ENCODE peak calls at places on chromosomes 6 and 20, in nine cellular contexts. W is RWPE1; Z is naive thymus-derived CD4-positive, alpha-beta T cell; C is amygdala; O is NT2/D1; P is adrenal gland; U is left lobe of liver; J is HS-27A; L is Right ventricle myocardium superior. R is an unnamed sample.

GRCh38 chr6:38656896-38657295 is 17.2 kb upstream of the BTBD9 start:
- DNase-seq in W (no peak), Z (no peak), C (no peak), O (no peak), P (no peak), U (no peak), J (no peak), L (no peak), R (no peak)

GRCh38 chr6:35543459-35544193 is 30.9 kb upstream of the TULP1 start:
- DNase-seq in W (no peak), Z (no peak), C (no peak), O (peak; percentile 35), P (no peak), U (no peak), J (no peak), L (no peak), R (no peak)

GRCh38 chr6:57262491-57262890 is 40.4 kb upstream of the RAB23 start:
- DNase-seq in W (no peak), Z (no peak), C (no peak), O (no peak), P (peak; percentile 13), U (peak; percentile 46), J (no peak), L (peak; percentile 84), R (no peak)

GRCh38 chr6:13866291-13866690 is 51.9 kb upstream of the MCUR1 start:
- DNase-seq in W (no peak), Z (no peak), C (no peak), O (no peak), P (no peak), U (no peak), J (no peak), L (no peak), R (no peak)

GRCh38 chr6:90462102-90462501 is 124.8 kb downstream of the MAP3K7 start:
- DNase-seq in W (no peak), Z (no peak), C (no peak), O (no peak), P (no peak), U (no peak), J (no peak), L (no peak), R (no peak)

GRCh38 chr6:155782320-155782730 is 326.7 kb upstream of the NOX3 start:
- DNase-seq in W (peak; percentile 24), Z (no peak), C (no peak), O (no peak), P (peak; percentile 20), U (no peak), J (peak; percentile 96), L (no peak), R (peak; percentile 96)

GRCh38 chr6:45661667-45662066 is 283.9 kb upstream of the SUPT3H start:
- DNase-seq in W (no peak), Z (no peak), C (no peak), O (no peak), P (no peak), U (no peak), J (no peak), L (no peak), R (peak; percentile 93)

GRCh38 chr20:22833851-22834250 is 201.3 kb upstream of the SSTR4 start:
- DNase-seq in W (no peak), Z (no peak), C (no peak), O (no peak), P (no peak), U (no peak), J (no peak), L (no peak), R (no peak)

GRCh38 chr6:43335469-43335868 is 26.8 kb upstream of the CRIP3 start:
- DNase-seq in W (no peak), Z (no peak), C (no peak), O (no peak), P (no peak), U (no peak), J (no peak), L (no peak), R (no peak)

GRCh38 chr6:31572041-31572911 is at the start of gene LTA:
- DNase-seq in W (no peak), Z (peak; percentile 77), C (no peak), O (no peak), P (no peak), U (no peak), J (no peak), L (no peak), R (no peak)

GRCh38 chr6:4059115-4059777 is 19.7 kb downstream of the FAM217A start:
- DNase-seq in W (peak; percentile 94), Z (peak; percentile 17), C (no peak), O (no peak), P (no peak), U (no peak), J (peak; percentile 24), L (no peak), R (peak; percentile 87)

GRCh38 chr20:51174536-51174935 is 151.6 kb upstream of the KCNG1 start:
- DNase-seq in W (no peak), Z (no peak), C (no peak), O (no peak), P (no peak), U (no peak), J (no peak), L (no peak), R (no peak)

GRCh38 chr6:114997813-114998292 is 655.0 kb upstream of the HS3ST5 start:
- DNase-seq in W (no peak), Z (no peak), C (no peak), O (no peak), P (no peak), U (no peak), J (no peak), L (no peak), R (no peak)

R was measured in astrocyte of the spinal cord.